ENCODE peak calls at places on chromosomes 16 and 17, in five cellular contexts. D is H4; M is endothelial cell; Z is activated T-cell treated with anti-CD3 and anti-CD28 coated beads, Interleukin-2, amount 50 U/mL, for 48 hours; I is HT1080. T is an unnamed sample.
A peak's percentile ranks its signal among the peaks of the same experiment; 100 is the strongest.

GRCh38 chr17:59406808-59407381 is 75.4 kb downstream of the YPEL2 start:
- DNase-seq in M (no peak), Z (no peak), I (peak; percentile 17), D (no peak), T (no peak)

GRCh38 chr17:37438141-37438540 is 31.5 kb downstream of the TADA2A start:
- DNase-seq in D (no peak), M (no peak), I (no peak), Z (no peak), T (no peak)

GRCh38 chr17:73987395-73987794 is 216.1 kb upstream of the RPL38 start:
- DNase-seq in I (no peak), D (no peak), Z (no peak), M (no peak), T (no peak)

GRCh38 chr16:57445510-57445909 is 1.7 kb downstream of the CIAPIN1 start:
- DNase-seq in I (no peak), Z (no peak), M (no peak), D (no peak), T (no peak)

GRCh38 chr17:75587718-75588545 is at the start of gene MYO15B:
- DNase-seq in Z (peak; percentile 78), D (no peak), I (no peak), M (peak; percentile 81), T (no peak)

GRCh38 chr17:36881323-36881722 is 56.0 kb upstream of the LHX1 start:
- DNase-seq in Z (no peak), I (no peak), M (no peak), D (no peak), T (no peak)

GRCh38 chr16:140175-140857 is 1.8 kb upstream of the NPRL3 start:
- DNase-seq in D (no peak), M (no peak), Z (no peak), I (no peak), T (no peak)

GRCh38 chr17:50186661-50187402 is 14.6 kb downstream of the COL1A1 start:
- DNase-seq in Z (no peak), M (no peak), D (no peak), I (no peak), T (no peak)

GRCh38 chr17:66275651-66276050 is 26.8 kb upstream of the PRKCA start:
- DNase-seq in M (no peak), I (peak; percentile 99), D (peak; percentile 98), Z (no peak), T (peak; percentile 96)

GRCh38 chr16:4936991-4937781 is at the start of gene PPL:
- DNase-seq in Z (peak; percentile 36), M (peak; percentile 35), D (no peak), I (no peak), T (no peak)

GRCh38 chr17:81494984-81495383 is 17.6 kb downstream of the ACTG1 start:
- DNase-seq in D (no peak), I (no peak), Z (no peak), M (no peak), T (no peak)

GRCh38 chr17:39462644-39463375 is 1.5 kb downstream of the CDK12 start:
- DNase-seq in M (peak; percentile 14), Z (peak; percentile 26), D (no peak), I (no peak), T (no peak)

GRCh38 chr16:31876955-31877828 is 3.6 kb downstream of the ZNF267 start:
- DNase-seq in D (peak; percentile 56), M (no peak), I (peak; percentile 89), Z (peak; percentile 64), T (peak; percentile 75)

GRCh38 chr16:3717235-3718018 is at the start of gene TRAP1:
- DNase-seq in I (peak; percentile 60), Z (peak; percentile 96), M (peak; percentile 88), D (peak; percentile 55), T (peak; percentile 52)

GRCh38 chr16:81600275-81600674 is 155.7 kb downstream of the CMIP start:
- DNase-seq in Z (no peak), I (peak; percentile 81), D (peak; percentile 87), M (no peak), T (peak; percentile 54)

GRCh38 chr17:45246338-45246737 is 15.6 kb downstream of the SPATA32 start:
- DNase-seq in D (no peak), I (no peak), M (no peak), Z (no peak), T (no peak)

GRCh38 chr16:55912022-55912421 is 36.8 kb upstream of the CES5A start:
- DNase-seq in Z (no peak), M (no peak), I (no peak), D (no peak), T (no peak)

GRCh38 chr16:23788653-23789052 is 33.8 kb downstream of the CHP2 start:
- DNase-seq in Z (no peak), D (no peak), M (no peak), I (no peak), T (no peak)

GRCh38 chr16:16092925-16093624 is 130.2 kb downstream of the ABCC6 start:
- DNase-seq in I (no peak), M (no peak), Z (no peak), D (no peak), T (no peak)

GRCh38 chr16:82368041-82368440 is 198.0 kb upstream of the MPHOSPH6 start:
- DNase-seq in D (peak; percentile 58), M (peak; percentile 58), Z (no peak), I (peak; percentile 50), T (no peak)

GRCh38 chr17:68511254-68511670 is 968 bp upstream of the PRKAR1A start:
- DNase-seq in I (no peak), D (no peak), M (no peak), Z (no peak), T (no peak)

GRCh38 chr16:57666353-57667068 is 1.6 kb upstream of the ADGRG3 start:
- DNase-seq in I (no peak), Z (no peak), D (no peak), M (no peak), T (no peak)

GRCh38 chr16:840561-841454 is 40.3 kb upstream of the GNG13 start:
- DNase-seq in I (no peak), D (no peak), Z (no peak), M (no peak), T (no peak)

GRCh38 chr16:49471038-49471727 is 97.6 kb downstream of the C16orf78 start:
- DNase-seq in D (no peak), I (no peak), Z (peak; percentile 5), M (no peak), T (no peak)

GRCh38 chr17:80449194-80449929 is 27.0 kb downstream of the NPTX1 start:
- DNase-seq in Z (no peak), D (no peak), M (no peak), I (no peak), T (no peak)

GRCh38 chr16:19840524-19841110 is 44.0 kb downstream of the GPRC5B start:
- DNase-seq in M (no peak), I (no peak), Z (no peak), D (no peak), T (no peak)

GRCh38 chr17:37239690-37240344 is 136.0 kb upstream of the C17orf78 start:
- DNase-seq in D (peak; percentile 9), Z (no peak), I (peak; percentile 13), M (no peak), T (peak; percentile 20)

GRCh38 chr16:87324411-87325275 is 7.5 kb upstream of the C16orf95 start:
- DNase-seq in I (no peak), Z (peak; percentile 48), M (peak; percentile 59), D (no peak), T (no peak)

T was measured in SW 1271.